ENCODE peak calls at places on chromosome 18, in six cellular contexts. One of them, this sample, is unnamed.

GRCh38 chr18:50560681-50561629 is 1.1 kb downstream of the MAPK4 start:
- DNase-seq in neural crest cell: peak
- DNase-seq in fibroblast of mammary gland: no peak
- DNase-seq in Peyer's patch: no peak
- DNase-seq in WTC11: peak
- DNase-seq in cardiac muscle cell: no peak
- DNase-seq in this sample: peak

GRCh38 chr18:69557246-69557781 is 156.6 kb downstream of the DOK6 start:
- DNase-seq in WTC11: no peak
- DNase-seq in cardiac muscle cell: no peak
- DNase-seq in fibroblast of mammary gland: no peak
- DNase-seq in Peyer's patch: no peak
- DNase-seq in neural crest cell: no peak
- DNase-seq in this sample: no peak

GRCh38 chr18:48950536-48951447 is at the start of gene SMAD7:
- DNase-seq in fibroblast of mammary gland: no peak
- DNase-seq in neural crest cell: no peak
- DNase-seq in WTC11: no peak
- DNase-seq in Peyer's patch: no peak
- DNase-seq in cardiac muscle cell: no peak
- DNase-seq in this sample: no peak

GRCh38 chr18:66168834-66169233 is 418.0 kb downstream of the CDH7 start:
- DNase-seq in fibroblast of mammary gland: no peak
- DNase-seq in neural crest cell: no peak
- DNase-seq in cardiac muscle cell: no peak
- DNase-seq in Peyer's patch: no peak
- DNase-seq in WTC11: no peak
- DNase-seq in this sample: no peak

GRCh38 chr18:11511434-11512095 is 97.8 kb upstream of the SLC35G4 start:
- DNase-seq in neural crest cell: no peak
- DNase-seq in Peyer's patch: no peak
- DNase-seq in cardiac muscle cell: no peak
- DNase-seq in WTC11: no peak
- DNase-seq in fibroblast of mammary gland: no peak
- DNase-seq in this sample: no peak

GRCh38 chr18:48801728-48802542 is 148.8 kb downstream of the SMAD7 start:
- DNase-seq in Peyer's patch: peak
- DNase-seq in neural crest cell: no peak
- DNase-seq in cardiac muscle cell: no peak
- DNase-seq in fibroblast of mammary gland: no peak
- DNase-seq in WTC11: peak
- DNase-seq in this sample: peak

GRCh38 chr18:58205087-58205779 is 161.2 kb downstream of the NEDD4L start:
- DNase-seq in cardiac muscle cell: peak
- DNase-seq in Peyer's patch: no peak
- DNase-seq in fibroblast of mammary gland: peak
- DNase-seq in WTC11: no peak
- DNase-seq in neural crest cell: no peak
- DNase-seq in this sample: no peak

GRCh38 chr18:58416704-58417683 is 211.9 kb downstream of the ALPK2 start:
- DNase-seq in cardiac muscle cell: peak
- DNase-seq in Peyer's patch: no peak
- DNase-seq in fibroblast of mammary gland: peak
- DNase-seq in WTC11: no peak
- DNase-seq in neural crest cell: no peak
- DNase-seq in this sample: no peak

GRCh38 chr18:3225588-3225987 is 5.8 kb upstream of the MYOM1 start:
- DNase-seq in WTC11: no peak
- DNase-seq in Peyer's patch: peak
- DNase-seq in fibroblast of mammary gland: no peak
- DNase-seq in cardiac muscle cell: no peak
- DNase-seq in neural crest cell: no peak
- DNase-seq in this sample: no peak

GRCh38 chr18:58659691-58660090 is 11.6 kb upstream of the MALT1 start:
- DNase-seq in Peyer's patch: no peak
- DNase-seq in fibroblast of mammary gland: no peak
- DNase-seq in WTC11: no peak
- DNase-seq in cardiac muscle cell: no peak
- DNase-seq in neural crest cell: no peak
- DNase-seq in this sample: no peak

GRCh38 chr18:45974088-45974536 is 7.0 kb upstream of the EPG5 start:
- DNase-seq in cardiac muscle cell: peak
- DNase-seq in Peyer's patch: no peak
- DNase-seq in WTC11: peak
- DNase-seq in neural crest cell: peak
- DNase-seq in fibroblast of mammary gland: peak
- DNase-seq in this sample: peak

GRCh38 chr18:2881088-2881487 is 34.3 kb downstream of the EMILIN2 start:
- DNase-seq in cardiac muscle cell: peak
- DNase-seq in fibroblast of mammary gland: peak
- DNase-seq in Peyer's patch: no peak
- DNase-seq in neural crest cell: no peak
- DNase-seq in WTC11: no peak
- DNase-seq in this sample: no peak

GRCh38 chr18:55629136-55629535 is 41.1 kb upstream of the TCF4 start:
- DNase-seq in WTC11: no peak
- DNase-seq in fibroblast of mammary gland: no peak
- DNase-seq in neural crest cell: no peak
- DNase-seq in cardiac muscle cell: no peak
- DNase-seq in Peyer's patch: no peak
- DNase-seq in this sample: no peak

GRCh38 chr18:35072616-35073015 is 31.4 kb downstream of the MAPRE2 start:
- DNase-seq in fibroblast of mammary gland: no peak
- DNase-seq in WTC11: no peak
- DNase-seq in cardiac muscle cell: no peak
- DNase-seq in Peyer's patch: no peak
- DNase-seq in neural crest cell: no peak
- DNase-seq in this sample: no peak

GRCh38 chr18:59022167-59022945 is 117.3 kb upstream of the SEC11C start:
- DNase-seq in neural crest cell: no peak
- DNase-seq in WTC11: no peak
- DNase-seq in fibroblast of mammary gland: peak
- DNase-seq in Peyer's patch: no peak
- DNase-seq in cardiac muscle cell: peak
- DNase-seq in this sample: no peak

GRCh38 chr18:45166341-45167108 is 448.8 kb upstream of the SLC14A2 start:
- DNase-seq in Peyer's patch: peak
- DNase-seq in WTC11: no peak
- DNase-seq in neural crest cell: no peak
- DNase-seq in cardiac muscle cell: peak
- DNase-seq in fibroblast of mammary gland: peak
- DNase-seq in this sample: no peak

GRCh38 chr18:9631814-9632496 is 17.6 kb upstream of the PPP4R1 start:
- DNase-seq in fibroblast of mammary gland: peak
- DNase-seq in neural crest cell: no peak
- DNase-seq in Peyer's patch: no peak
- DNase-seq in WTC11: no peak
- DNase-seq in cardiac muscle cell: peak
- DNase-seq in this sample: no peak

GRCh38 chr18:51195086-51195601 is 2.3 kb downstream of the MEX3C start:
- DNase-seq in WTC11: no peak
- DNase-seq in cardiac muscle cell: no peak
- DNase-seq in neural crest cell: no peak
- DNase-seq in Peyer's patch: no peak
- DNase-seq in fibroblast of mammary gland: peak
- DNase-seq in this sample: no peak

GRCh38 chr18:13496691-13497281 is 229.6 kb downstream of the FAM210A start:
- DNase-seq in Peyer's patch: no peak
- DNase-seq in WTC11: no peak
- DNase-seq in cardiac muscle cell: no peak
- DNase-seq in neural crest cell: no peak
- DNase-seq in fibroblast of mammary gland: no peak
- DNase-seq in this sample: no peak

GRCh38 chr18:21194871-21195771 is 46.9 kb upstream of the GREB1L start:
- DNase-seq in Peyer's patch: no peak
- DNase-seq in WTC11: no peak
- DNase-seq in cardiac muscle cell: peak
- DNase-seq in neural crest cell: no peak
- DNase-seq in fibroblast of mammary gland: peak
- DNase-seq in this sample: no peak

GRCh38 chr18:45664824-45665763 is 49.8 kb downstream of the SLC14A2 start:
- DNase-seq in Peyer's patch: no peak
- DNase-seq in fibroblast of mammary gland: peak
- DNase-seq in cardiac muscle cell: peak
- DNase-seq in WTC11: peak
- DNase-seq in neural crest cell: peak
- DNase-seq in this sample: peak

GRCh38 chr18:43060020-43060419 is 55.5 kb downstream of the RIT2 start:
- DNase-seq in cardiac muscle cell: peak
- DNase-seq in Peyer's patch: no peak
- DNase-seq in neural crest cell: no peak
- DNase-seq in fibroblast of mammary gland: peak
- DNase-seq in WTC11: no peak
- DNase-seq in this sample: no peak

GRCh38 chr18:31399336-31400032 is 22.9 kb downstream of the DSG4 start:
- DNase-seq in fibroblast of mammary gland: peak
- DNase-seq in neural crest cell: no peak
- DNase-seq in Peyer's patch: no peak
- DNase-seq in WTC11: no peak
- DNase-seq in cardiac muscle cell: no peak
- DNase-seq in this sample: no peak

GRCh38 chr18:59921384-59921891 is 21.6 kb downstream of the PMAIP1 start:
- DNase-seq in WTC11: no peak
- DNase-seq in neural crest cell: no peak
- DNase-seq in fibroblast of mammary gland: peak
- DNase-seq in cardiac muscle cell: no peak
- DNase-seq in Peyer's patch: no peak
- DNase-seq in this sample: no peak

GRCh38 chr18:30562231-30562630 is 480.3 kb downstream of the DSC3 start:
- DNase-seq in cardiac muscle cell: no peak
- DNase-seq in WTC11: no peak
- DNase-seq in Peyer's patch: no peak
- DNase-seq in neural crest cell: no peak
- DNase-seq in fibroblast of mammary gland: no peak
- DNase-seq in this sample: no peak

GRCh38 chr18:58117685-58118403 is 73.8 kb downstream of the NEDD4L start:
- DNase-seq in fibroblast of mammary gland: peak
- DNase-seq in neural crest cell: no peak
- DNase-seq in cardiac muscle cell: peak
- DNase-seq in WTC11: no peak
- DNase-seq in Peyer's patch: no peak
- DNase-seq in this sample: no peak

GRCh38 chr18:9860682-9861081 is 25.1 kb upstream of the TXNDC2 start:
- DNase-seq in fibroblast of mammary gland: no peak
- DNase-seq in cardiac muscle cell: no peak
- DNase-seq in Peyer's patch: no peak
- DNase-seq in WTC11: no peak
- DNase-seq in neural crest cell: no peak
- DNase-seq in this sample: no peak

GRCh38 chr18:36127866-36128845 is 984 bp downstream of the SLC39A6 start:
- DNase-seq in Peyer's patch: no peak
- DNase-seq in neural crest cell: peak
- DNase-seq in cardiac muscle cell: peak
- DNase-seq in WTC11: peak
- DNase-seq in fibroblast of mammary gland: peak
- DNase-seq in this sample: peak

GRCh38 chr18:49018961-49019445 is 68.2 kb upstream of the SMAD7 start:
- DNase-seq in cardiac muscle cell: no peak
- DNase-seq in fibroblast of mammary gland: no peak
- DNase-seq in neural crest cell: no peak
- DNase-seq in WTC11: no peak
- DNase-seq in Peyer's patch: peak
- DNase-seq in this sample: no peak

GRCh38 chr18:67568166-67568565 is 51.6 kb upstream of the DSEL start:
- DNase-seq in Peyer's patch: no peak
- DNase-seq in WTC11: no peak
- DNase-seq in fibroblast of mammary gland: peak
- DNase-seq in neural crest cell: no peak
- DNase-seq in cardiac muscle cell: no peak
- DNase-seq in this sample: no peak

GRCh38 chr18:23380001-23380550 is 73.0 kb upstream of the RIOK3 start:
- DNase-seq in WTC11: no peak
- DNase-seq in Peyer's patch: no peak
- DNase-seq in neural crest cell: no peak
- DNase-seq in fibroblast of mammary gland: no peak
- DNase-seq in cardiac muscle cell: peak
- DNase-seq in this sample: no peak
- TF ChIP-seq CTCF in WTC11: no peak
- TF ChIP-seq CTCF in Peyer's patch: no peak
- TF ChIP-seq CTCF in neural crest cell: no peak
- TF ChIP-seq CTCF in fibroblast of mammary gland: no peak
- TF ChIP-seq CTCF in cardiac muscle cell: no peak
- TF ChIP-seq CTCF in this sample: no peak

GRCh38 chr18:8197510-8197909 is 411.7 kb upstream of the RAB12 start:
- DNase-seq in WTC11: no peak
- DNase-seq in cardiac muscle cell: no peak
- DNase-seq in Peyer's patch: no peak
- DNase-seq in fibroblast of mammary gland: no peak
- DNase-seq in neural crest cell: no peak
- DNase-seq in this sample: no peak
- TF ChIP-seq CTCF in WTC11: no peak
- TF ChIP-seq CTCF in cardiac muscle cell: no peak
- TF ChIP-seq CTCF in Peyer's patch: no peak
- TF ChIP-seq CTCF in fibroblast of mammary gland: no peak
- TF ChIP-seq CTCF in neural crest cell: no peak
- TF ChIP-seq CTCF in this sample: no peak

GRCh38 chr18:80026363-80026762 is 7.9 kb upstream of the RBFA start:
- DNase-seq in WTC11: no peak
- DNase-seq in Peyer's patch: no peak
- DNase-seq in neural crest cell: no peak
- DNase-seq in cardiac muscle cell: no peak
- DNase-seq in fibroblast of mammary gland: no peak
- DNase-seq in this sample: no peak

GRCh38 chr18:80022613-80023012 is 11.6 kb upstream of the RBFA start:
- DNase-seq in cardiac muscle cell: peak
- DNase-seq in WTC11: no peak
- DNase-seq in Peyer's patch: no peak
- DNase-seq in fibroblast of mammary gland: peak
- DNase-seq in neural crest cell: no peak
- DNase-seq in this sample: no peak

DNA sequence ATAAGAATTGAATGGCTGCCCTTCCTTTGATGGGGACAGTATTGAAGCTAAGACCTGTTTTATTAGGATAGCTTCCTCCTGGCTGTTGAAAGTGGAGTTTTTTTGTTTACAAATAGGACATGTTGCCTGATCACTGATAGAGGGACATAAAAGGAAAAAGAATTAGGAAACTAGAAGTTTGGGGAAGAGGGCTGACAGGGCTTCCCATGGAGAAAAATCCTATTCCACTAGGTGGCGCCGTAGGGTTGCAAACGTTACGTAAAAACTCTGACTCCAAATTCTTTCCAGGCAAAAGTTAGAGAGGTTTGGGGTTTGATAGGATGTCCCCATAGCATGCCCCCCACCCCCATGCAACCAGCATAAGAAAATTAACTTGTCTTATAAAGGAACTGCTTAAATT is 11.1 kb upstream of the RBFA start:
- DNase-seq in Peyer's patch: no peak
- DNase-seq in WTC11: peak
- DNase-seq in fibroblast of mammary gland: no peak
- DNase-seq in neural crest cell: no peak
- DNase-seq in cardiac muscle cell: no peak
- DNase-seq in this sample: no peak
- TF ChIP-seq CTCF in Peyer's patch: no peak
- TF ChIP-seq CTCF in WTC11: peak
- TF ChIP-seq CTCF in fibroblast of mammary gland: peak
- TF ChIP-seq CTCF in neural crest cell: peak
- TF ChIP-seq CTCF in cardiac muscle cell: peak
- TF ChIP-seq CTCF in this sample: peak

GRCh38 chr18:27400001-27400400 is 214.9 kb upstream of the CHST9 start:
- DNase-seq in Peyer's patch: no peak
- DNase-seq in WTC11: peak
- DNase-seq in neural crest cell: no peak
- DNase-seq in fibroblast of mammary gland: no peak
- DNase-seq in cardiac muscle cell: no peak
- DNase-seq in this sample: no peak
- TF ChIP-seq CTCF in Peyer's patch: no peak
- TF ChIP-seq CTCF in WTC11: peak
- TF ChIP-seq CTCF in neural crest cell: no peak
- TF ChIP-seq CTCF in fibroblast of mammary gland: no peak
- TF ChIP-seq CTCF in cardiac muscle cell: no peak
- TF ChIP-seq CTCF in this sample: no peak

GRCh38 chr18:74604366-74604765 is 6.7 kb downstream of the ZNF407 start:
- DNase-seq in neural crest cell: no peak
- DNase-seq in Peyer's patch: no peak
- DNase-seq in WTC11: no peak
- DNase-seq in cardiac muscle cell: no peak
- DNase-seq in fibroblast of mammary gland: no peak
- DNase-seq in this sample: no peak
- TF ChIP-seq CTCF in neural crest cell: no peak
- TF ChIP-seq CTCF in Peyer's patch: no peak
- TF ChIP-seq CTCF in WTC11: no peak
- TF ChIP-seq CTCF in cardiac muscle cell: no peak
- TF ChIP-seq CTCF in fibroblast of mammary gland: no peak
- TF ChIP-seq CTCF in this sample: no peak